ENCODE peak calls at places on chromosomes 7 and 10, in six cellular contexts. One of them, this sample, is unnamed.

GRCh38 chr7:30159698-30160143 is 24.9 kb downstream of the MTURN start:
- DNase-seq in heart left ventricle: peak
- DNase-seq in foreskin fibroblast: peak
- DNase-seq in Panc1: no peak
- DNase-seq in GM13976: no peak
- DNase-seq in tibial nerve: no peak
- DNase-seq in this sample: no peak

GRCh38 chr7:36644625-36645422 is 79.5 kb downstream of the AOAH start:
- DNase-seq in heart left ventricle: no peak
- DNase-seq in foreskin fibroblast: peak
- DNase-seq in Panc1: no peak
- DNase-seq in GM13976: no peak
- DNase-seq in tibial nerve: no peak
- DNase-seq in this sample: no peak

GRCh38 chr10:101817542-101818118 is 614 bp downstream of the OGA start:
- DNase-seq in heart left ventricle: peak
- DNase-seq in foreskin fibroblast: peak
- DNase-seq in Panc1: no peak
- DNase-seq in GM13976: peak
- DNase-seq in tibial nerve: peak
- DNase-seq in this sample: no peak

GRCh38 chr10:27391325-27391724 is 112.8 kb upstream of the RAB18 start:
- DNase-seq in heart left ventricle: no peak
- DNase-seq in foreskin fibroblast: no peak
- DNase-seq in Panc1: no peak
- DNase-seq in GM13976: no peak
- DNase-seq in tibial nerve: no peak
- DNase-seq in this sample: no peak

GRCh38 chr7:77415822-77416620 is at the start of gene GSAP:
- DNase-seq in heart left ventricle: peak
- DNase-seq in foreskin fibroblast: peak
- DNase-seq in Panc1: no peak
- DNase-seq in GM13976: peak
- DNase-seq in tibial nerve: peak
- DNase-seq in this sample: peak

GRCh38 chr10:70093335-70093944 is 39.2 kb downstream of the AIFM2 start:
- DNase-seq in heart left ventricle: no peak
- DNase-seq in foreskin fibroblast: no peak
- DNase-seq in Panc1: no peak
- DNase-seq in GM13976: no peak
- DNase-seq in tibial nerve: no peak
- DNase-seq in this sample: no peak

GRCh38 chr10:132652936-132653590 is 115.5 kb downstream of the INPP5A start:
- DNase-seq in heart left ventricle: peak
- DNase-seq in foreskin fibroblast: no peak
- DNase-seq in Panc1: no peak
- DNase-seq in GM13976: no peak
- DNase-seq in tibial nerve: no peak
- DNase-seq in this sample: no peak

GRCh38 chr7:80859272-80859970 is 59.4 kb downstream of the SEMA3C start:
- DNase-seq in heart left ventricle: peak
- DNase-seq in foreskin fibroblast: peak
- DNase-seq in Panc1: no peak
- DNase-seq in GM13976: no peak
- DNase-seq in tibial nerve: peak
- DNase-seq in this sample: no peak

GRCh38 chr7:107148721-107149120 is 20.1 kb upstream of the HBP1 start:
- DNase-seq in heart left ventricle: no peak
- DNase-seq in foreskin fibroblast: no peak
- DNase-seq in Panc1: no peak
- DNase-seq in GM13976: no peak
- DNase-seq in tibial nerve: no peak
- DNase-seq in this sample: no peak

GRCh38 chr10:112471878-112472487 is 25.0 kb downstream of the VTI1A start:
- DNase-seq in heart left ventricle: no peak
- DNase-seq in foreskin fibroblast: peak
- DNase-seq in Panc1: peak
- DNase-seq in GM13976: peak
- DNase-seq in tibial nerve: no peak
- DNase-seq in this sample: peak

GRCh38 chr7:81691199-81691821 is 78.5 kb downstream of the HGF start:
- DNase-seq in heart left ventricle: no peak
- DNase-seq in foreskin fibroblast: peak
- DNase-seq in Panc1: no peak
- DNase-seq in GM13976: no peak
- DNase-seq in tibial nerve: no peak
- DNase-seq in this sample: no peak

GRCh38 chr10:6737080-6737641 is 157.1 kb upstream of the PRKCQ start:
- DNase-seq in heart left ventricle: peak
- DNase-seq in foreskin fibroblast: peak
- DNase-seq in Panc1: no peak
- DNase-seq in GM13976: no peak
- DNase-seq in tibial nerve: no peak
- DNase-seq in this sample: no peak

GRCh38 chr7:55127135-55127551 is 108.3 kb downstream of the EGFR start:
- DNase-seq in heart left ventricle: no peak
- DNase-seq in foreskin fibroblast: peak
- DNase-seq in Panc1: no peak
- DNase-seq in GM13976: no peak
- DNase-seq in tibial nerve: no peak
- DNase-seq in this sample: no peak

GRCh38 chr7:92520024-92520423 is 8.3 kb downstream of the PEX1 start:
- DNase-seq in heart left ventricle: no peak
- DNase-seq in foreskin fibroblast: no peak
- DNase-seq in Panc1: no peak
- DNase-seq in GM13976: no peak
- DNase-seq in tibial nerve: no peak
- DNase-seq in this sample: no peak

GRCh38 chr10:78830062-78830974 is 238.4 kb upstream of the ZMIZ1 start:
- DNase-seq in heart left ventricle: no peak
- DNase-seq in foreskin fibroblast: peak
- DNase-seq in Panc1: no peak
- DNase-seq in GM13976: no peak
- DNase-seq in tibial nerve: no peak
- DNase-seq in this sample: no peak

GRCh38 chr10:29057712-29058426 is 231.0 kb upstream of the LYZL1 start:
- DNase-seq in heart left ventricle: peak
- DNase-seq in foreskin fibroblast: no peak
- DNase-seq in Panc1: no peak
- DNase-seq in GM13976: no peak
- DNase-seq in tibial nerve: peak
- DNase-seq in this sample: no peak

GRCh38 chr10:53601260-53601875 is 828.8 kb upstream of the MBL2 start:
- DNase-seq in heart left ventricle: no peak
- DNase-seq in foreskin fibroblast: peak
- DNase-seq in Panc1: peak
- DNase-seq in GM13976: peak
- DNase-seq in tibial nerve: no peak
- DNase-seq in this sample: peak

GRCh38 chr7:65441010-65441409 is 67.4 kb downstream of the ZNF92 start:
- DNase-seq in heart left ventricle: no peak
- DNase-seq in foreskin fibroblast: peak
- DNase-seq in Panc1: no peak
- DNase-seq in GM13976: no peak
- DNase-seq in tibial nerve: no peak
- DNase-seq in this sample: no peak

GRCh38 chr10:57880441-57881301 is 387.0 kb downstream of the IPMK start:
- DNase-seq in heart left ventricle: no peak
- DNase-seq in foreskin fibroblast: peak
- DNase-seq in Panc1: no peak
- DNase-seq in GM13976: no peak
- DNase-seq in tibial nerve: no peak
- DNase-seq in this sample: no peak

GRCh38 chr10:37576154-37576553 is 281.3 kb downstream of the ZNF248 start:
- DNase-seq in heart left ventricle: no peak
- DNase-seq in foreskin fibroblast: no peak
- DNase-seq in Panc1: no peak
- DNase-seq in GM13976: no peak
- DNase-seq in tibial nerve: no peak
- DNase-seq in this sample: no peak

GRCh38 chr7:46257766-46258448 is 336.8 kb upstream of the IGFBP3 start:
- DNase-seq in heart left ventricle: no peak
- DNase-seq in foreskin fibroblast: peak
- DNase-seq in Panc1: peak
- DNase-seq in GM13976: no peak
- DNase-seq in tibial nerve: no peak
- DNase-seq in this sample: no peak

GRCh38 chr7:94061316-94061715 is 57.2 kb upstream of the BET1 start:
- DNase-seq in heart left ventricle: no peak
- DNase-seq in foreskin fibroblast: no peak
- DNase-seq in Panc1: no peak
- DNase-seq in GM13976: no peak
- DNase-seq in tibial nerve: no peak
- DNase-seq in this sample: no peak

GRCh38 chr10:44803820-44804219 is 107.3 kb upstream of the TMEM72 start:
- DNase-seq in heart left ventricle: no peak
- DNase-seq in foreskin fibroblast: no peak
- DNase-seq in Panc1: no peak
- DNase-seq in GM13976: no peak
- DNase-seq in tibial nerve: no peak
- DNase-seq in this sample: no peak

GRCh38 chr10:43292745-43293676 is 26.1 kb upstream of the RASGEF1A start:
- DNase-seq in heart left ventricle: peak
- DNase-seq in foreskin fibroblast: peak
- DNase-seq in Panc1: peak
- DNase-seq in GM13976: peak
- DNase-seq in tibial nerve: peak
- DNase-seq in this sample: peak

GRCh38 chr10:117534321-117535044 is 8.1 kb upstream of the EMX2 start:
- DNase-seq in heart left ventricle: no peak
- DNase-seq in foreskin fibroblast: no peak
- DNase-seq in Panc1: no peak
- DNase-seq in GM13976: no peak
- DNase-seq in tibial nerve: no peak
- DNase-seq in this sample: peak

GRCh38 chr10:102491136-102491535 is 11.4 kb downstream of the ACTR1A start:
- DNase-seq in heart left ventricle: peak
- DNase-seq in foreskin fibroblast: no peak
- DNase-seq in Panc1: no peak
- DNase-seq in GM13976: no peak
- DNase-seq in tibial nerve: no peak
- DNase-seq in this sample: no peak

GRCh38 chr7:72343991-72344390 is 68.1 kb downstream of the CALN1 start:
- DNase-seq in heart left ventricle: no peak
- DNase-seq in foreskin fibroblast: no peak
- DNase-seq in Panc1: no peak
- DNase-seq in GM13976: no peak
- DNase-seq in tibial nerve: no peak
- DNase-seq in this sample: no peak

GRCh38 chr7:17347426-17347825 is 49.0 kb downstream of the AHR start:
- DNase-seq in heart left ventricle: no peak
- DNase-seq in foreskin fibroblast: no peak
- DNase-seq in Panc1: no peak
- DNase-seq in GM13976: no peak
- DNase-seq in tibial nerve: no peak
- DNase-seq in this sample: no peak
- TF ChIP-seq CTCF in heart left ventricle: no peak
- TF ChIP-seq CTCF in foreskin fibroblast: no peak
- TF ChIP-seq CTCF in Panc1: no peak
- TF ChIP-seq CTCF in GM13976: no peak
- TF ChIP-seq CTCF in tibial nerve: no peak
- TF ChIP-seq CTCF in this sample: no peak

GRCh38 chr7:1341361-1341675 is 108.6 kb downstream of the UNCX start:
- DNase-seq in heart left ventricle: no peak
- DNase-seq in foreskin fibroblast: no peak
- DNase-seq in Panc1: no peak
- DNase-seq in GM13976: no peak
- DNase-seq in tibial nerve: no peak
- DNase-seq in this sample: no peak

GRCh38 chr7:1340031-1340430 is 107.4 kb downstream of the UNCX start:
- DNase-seq in heart left ventricle: no peak
- DNase-seq in foreskin fibroblast: no peak
- DNase-seq in Panc1: no peak
- DNase-seq in GM13976: no peak
- DNase-seq in tibial nerve: no peak
- DNase-seq in this sample: no peak

GRCh38 chr7:1340640-1341360 is 108.1 kb downstream of the UNCX start:
- DNase-seq in heart left ventricle: no peak
- DNase-seq in foreskin fibroblast: no peak
- DNase-seq in Panc1: no peak
- DNase-seq in GM13976: no peak
- DNase-seq in tibial nerve: no peak
- DNase-seq in this sample: no peak

GRCh38 chr7:1341995-1342645 is 109.4 kb downstream of the UNCX start:
- DNase-seq in heart left ventricle: no peak
- DNase-seq in foreskin fibroblast: no peak
- DNase-seq in Panc1: no peak
- DNase-seq in GM13976: no peak
- DNase-seq in tibial nerve: no peak
- DNase-seq in this sample: no peak

GRCh38 chr7:1339611-1340010 is 106.9 kb downstream of the UNCX start:
- DNase-seq in heart left ventricle: no peak
- DNase-seq in foreskin fibroblast: no peak
- DNase-seq in Panc1: no peak
- DNase-seq in GM13976: no peak
- DNase-seq in tibial nerve: no peak
- DNase-seq in this sample: no peak
- TF ChIP-seq CTCF in heart left ventricle: no peak
- TF ChIP-seq CTCF in foreskin fibroblast: no peak
- TF ChIP-seq CTCF in Panc1: no peak
- TF ChIP-seq CTCF in GM13976: no peak
- TF ChIP-seq CTCF in tibial nerve: no peak
- TF ChIP-seq CTCF in this sample: no peak

GRCh38 chr10:91391915-91392314 is 18.2 kb upstream of the HECTD2 start:
- DNase-seq in heart left ventricle: no peak
- DNase-seq in foreskin fibroblast: no peak
- DNase-seq in Panc1: no peak
- DNase-seq in GM13976: no peak
- DNase-seq in tibial nerve: no peak
- DNase-seq in this sample: no peak

GRCh38 chr10:91385686-91386085 is 24.5 kb upstream of the HECTD2 start:
- DNase-seq in heart left ventricle: no peak
- DNase-seq in foreskin fibroblast: no peak
- DNase-seq in Panc1: no peak
- DNase-seq in GM13976: no peak
- DNase-seq in tibial nerve: no peak
- DNase-seq in this sample: no peak

GRCh38 chr10:91389636-91390512 is 20.3 kb upstream of the HECTD2 start:
- DNase-seq in heart left ventricle: no peak
- DNase-seq in foreskin fibroblast: peak
- DNase-seq in Panc1: no peak
- DNase-seq in GM13976: peak
- DNase-seq in tibial nerve: peak
- DNase-seq in this sample: peak
- TF ChIP-seq CTCF in heart left ventricle: peak
- TF ChIP-seq CTCF in foreskin fibroblast: peak
- TF ChIP-seq CTCF in Panc1: peak
- TF ChIP-seq CTCF in GM13976: peak
- TF ChIP-seq CTCF in tibial nerve: peak
- TF ChIP-seq CTCF in this sample: peak

DNA sequence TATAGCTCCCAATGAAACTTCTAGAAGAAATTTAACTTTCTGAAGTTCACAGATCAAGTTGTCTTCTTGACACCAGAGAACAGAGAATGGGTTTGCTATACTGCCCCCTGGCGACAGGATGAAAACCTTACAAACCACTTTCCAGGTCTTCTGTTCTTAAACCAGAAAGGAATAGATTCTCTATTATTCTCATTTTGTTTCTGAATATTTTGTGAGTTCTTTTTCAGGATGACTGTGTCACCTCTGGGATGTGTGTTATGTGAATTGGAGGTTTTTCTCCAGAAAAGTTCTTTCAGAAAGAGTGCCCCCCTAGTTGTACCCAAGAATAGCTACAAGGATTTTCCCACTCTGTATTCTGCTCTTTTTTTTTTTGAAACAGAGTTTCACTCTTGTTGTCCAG is 6.3 kb downstream of the IFT22 start:
- DNase-seq in heart left ventricle: no peak
- DNase-seq in foreskin fibroblast: peak
- DNase-seq in Panc1: no peak
- DNase-seq in GM13976: peak
- DNase-seq in tibial nerve: no peak
- DNase-seq in this sample: peak
- TF ChIP-seq CTCF in heart left ventricle: peak
- TF ChIP-seq CTCF in foreskin fibroblast: peak
- TF ChIP-seq CTCF in Panc1: peak
- TF ChIP-seq CTCF in GM13976: peak
- TF ChIP-seq CTCF in tibial nerve: peak
- TF ChIP-seq CTCF in this sample: peak